ENCODE peak calls at places on chromosomes 13 and 19, in five cellular contexts. One of them, this sample, is unnamed.

GRCh38 chr13:36819811-36820140 is 754 bp downstream of the RFXAP start:
- DNase-seq in G401: peak
- DNase-seq in body of pancreas: no peak
- DNase-seq in H1: no peak
- DNase-seq in HFFc6: no peak
- DNase-seq in this sample: peak

GRCh38 chr13:99501952-99502310 is 659 bp downstream of the TM9SF2 start:
- DNase-seq in G401: no peak
- DNase-seq in body of pancreas: peak
- DNase-seq in H1: no peak
- DNase-seq in HFFc6: no peak
- DNase-seq in this sample: peak

GRCh38 chr13:71625183-71625582 is 241.8 kb downstream of the DACH1 start:
- DNase-seq in G401: no peak
- DNase-seq in body of pancreas: no peak
- DNase-seq in H1: no peak
- DNase-seq in HFFc6: no peak
- DNase-seq in this sample: no peak

GRCh38 chr19:34217952-34218817 is 36.2 kb upstream of the GARRE1 start:
- DNase-seq in G401: no peak
- DNase-seq in body of pancreas: no peak
- DNase-seq in H1: no peak
- DNase-seq in HFFc6: peak
- DNase-seq in this sample: peak

GRCh38 chr13:94416454-94417080 is 62.9 kb downstream of the DCT start:
- DNase-seq in G401: peak
- DNase-seq in body of pancreas: no peak
- DNase-seq in H1: peak
- DNase-seq in HFFc6: no peak
- DNase-seq in this sample: no peak

GRCh38 chr13:30364133-30364532 is 56.8 kb upstream of the KATNAL1 start:
- DNase-seq in G401: no peak
- DNase-seq in body of pancreas: no peak
- DNase-seq in H1: no peak
- DNase-seq in HFFc6: peak
- DNase-seq in this sample: no peak

GRCh38 chr19:34274827-34275625 is 20.7 kb downstream of the GARRE1 start:
- DNase-seq in G401: no peak
- DNase-seq in body of pancreas: no peak
- DNase-seq in H1: no peak
- DNase-seq in HFFc6: peak
- DNase-seq in this sample: no peak

GRCh38 chr19:33374406-33374703 is 846 bp downstream of the CEBPG start:
- DNase-seq in G401: peak
- DNase-seq in body of pancreas: peak
- DNase-seq in H1: no peak
- DNase-seq in HFFc6: no peak
- DNase-seq in this sample: no peak

GRCh38 chr13:101618440-101619187 is 166.1 kb downstream of the ITGBL1 start:
- DNase-seq in G401: no peak
- DNase-seq in body of pancreas: no peak
- DNase-seq in H1: no peak
- DNase-seq in HFFc6: no peak
- DNase-seq in this sample: no peak

GRCh38 chr13:103203750-103204330 is 137.6 kb upstream of the SLC10A2 start:
- DNase-seq in G401: peak
- DNase-seq in body of pancreas: no peak
- DNase-seq in H1: no peak
- DNase-seq in HFFc6: no peak
- DNase-seq in this sample: no peak

GRCh38 chr19:33304760-33305647 is 2.7 kb upstream of the CEBPA start:
- DNase-seq in G401: no peak
- DNase-seq in body of pancreas: peak
- DNase-seq in H1: no peak
- DNase-seq in HFFc6: no peak
- DNase-seq in this sample: no peak

GRCh38 chr19:18961767-18962423 is 20.9 kb upstream of the HOMER3 start:
- DNase-seq in G401: no peak
- DNase-seq in body of pancreas: no peak
- DNase-seq in H1: peak
- DNase-seq in HFFc6: no peak
- DNase-seq in this sample: no peak

GRCh38 chr19:23896912-23897311 is 17.8 kb upstream of the ZNF726 start:
- DNase-seq in G401: no peak
- DNase-seq in body of pancreas: no peak
- DNase-seq in H1: no peak
- DNase-seq in HFFc6: no peak
- DNase-seq in this sample: no peak

GRCh38 chr13:40161008-40161694 is 505.3 kb downstream of the FOXO1 start:
- DNase-seq in G401: no peak
- DNase-seq in body of pancreas: no peak
- DNase-seq in H1: no peak
- DNase-seq in HFFc6: no peak
- DNase-seq in this sample: no peak

GRCh38 chr13:39676315-39676876 is 20.9 kb downstream of the COG6 start:
- DNase-seq in G401: peak
- DNase-seq in body of pancreas: no peak
- DNase-seq in H1: no peak
- DNase-seq in HFFc6: peak
- DNase-seq in this sample: peak

GRCh38 chr13:27028683-27029480 is 142.7 kb downstream of the USP12 start:
- DNase-seq in G401: no peak
- DNase-seq in body of pancreas: no peak
- DNase-seq in H1: no peak
- DNase-seq in HFFc6: no peak
- DNase-seq in this sample: no peak

GRCh38 chr19:5127710-5128109 is 158.8 kb downstream of the KDM4B start:
- DNase-seq in G401: no peak
- DNase-seq in body of pancreas: no peak
- DNase-seq in H1: no peak
- DNase-seq in HFFc6: no peak
- DNase-seq in this sample: no peak

GRCh38 chr13:30805603-30806011 is 70.3 kb downstream of the ALOX5AP start:
- DNase-seq in G401: no peak
- DNase-seq in body of pancreas: peak
- DNase-seq in H1: no peak
- DNase-seq in HFFc6: no peak
- DNase-seq in this sample: peak

GRCh38 chr13:30314562-30314961 is 7.2 kb upstream of the KATNAL1 start:
- DNase-seq in G401: no peak
- DNase-seq in body of pancreas: no peak
- DNase-seq in H1: no peak
- DNase-seq in HFFc6: no peak
- DNase-seq in this sample: no peak

GRCh38 chr13:27370305-27370853 is 54.0 kb upstream of the GTF3A start:
- DNase-seq in G401: no peak
- DNase-seq in body of pancreas: no peak
- DNase-seq in H1: no peak
- DNase-seq in HFFc6: peak
- DNase-seq in this sample: no peak

GRCh38 chr13:111031531-111031961 is 83.6 kb upstream of the ARHGEF7 start:
- DNase-seq in G401: no peak
- DNase-seq in body of pancreas: no peak
- DNase-seq in H1: no peak
- DNase-seq in HFFc6: peak
- DNase-seq in this sample: no peak

GRCh38 chr13:41139296-41139966 is 6.8 kb upstream of the KBTBD6 start:
- DNase-seq in G401: no peak
- DNase-seq in body of pancreas: no peak
- DNase-seq in H1: no peak
- DNase-seq in HFFc6: peak
- DNase-seq in this sample: no peak

GRCh38 chr13:79423340-79423739 is 17.3 kb upstream of the RBM26 start:
- DNase-seq in G401: no peak
- DNase-seq in body of pancreas: no peak
- DNase-seq in H1: no peak
- DNase-seq in HFFc6: no peak
- DNase-seq in this sample: no peak

GRCh38 chr19:8567522-8568172 is 9.6 kb downstream of the MYO1F start:
- DNase-seq in G401: no peak
- DNase-seq in body of pancreas: no peak
- DNase-seq in H1: no peak
- DNase-seq in HFFc6: no peak
- DNase-seq in this sample: no peak

GRCh38 chr13:73984949-73985691 is 149.1 kb downstream of the KLF12 start:
- DNase-seq in G401: peak
- DNase-seq in body of pancreas: no peak
- DNase-seq in H1: no peak
- DNase-seq in HFFc6: no peak
- DNase-seq in this sample: no peak

GRCh38 chr13:45436953-45437352 is 18.8 kb upstream of the SLC25A30 start:
- DNase-seq in G401: no peak
- DNase-seq in body of pancreas: no peak
- DNase-seq in H1: no peak
- DNase-seq in HFFc6: no peak
- DNase-seq in this sample: no peak

GRCh38 chr13:70994204-70994603 is 872.8 kb downstream of the DACH1 start:
- DNase-seq in G401: no peak
- DNase-seq in body of pancreas: no peak
- DNase-seq in H1: no peak
- DNase-seq in HFFc6: no peak
- DNase-seq in this sample: no peak

GRCh38 chr19:50823389-50824042 is at the start of gene KLK1:
- DNase-seq in G401: no peak
- DNase-seq in body of pancreas: peak
- DNase-seq in H1: no peak
- DNase-seq in HFFc6: no peak
- DNase-seq in this sample: no peak

This sample was measured in prostate gland.